ENCODE peak calls at places on chromosomes 11 and 22, in seven cellular contexts. U is AG09319, Z is choroid plexus epithelial cell, M is B cell, P is heart left ventricle, J is esophagus squamous epithelium, B is suprapubic skin. R is an unnamed sample.

GRCh38 chr22:28027453-28028448 is 108.7 kb upstream of the PITPNB start:
- DNase-seq in M (peak), U (no peak), J (no peak), B (peak), P (peak), Z (no peak), R (peak)

GRCh38 chr22:50270302-50271010 is at the start of gene MAPK11:
- DNase-seq in J (no peak), M (peak), B (no peak), P (peak), U (no peak), Z (peak), R (peak)

GRCh38 chr11:17300372-17300771 is 23.8 kb downstream of the NUCB2 start:
- DNase-seq in J (no peak), P (no peak), B (no peak), Z (no peak), M (no peak), U (no peak), R (no peak)

GRCh38 chr11:27485930-27486773 is 13.6 kb upstream of the LGR4 start:
- DNase-seq in B (no peak), Z (peak), M (peak), P (no peak), U (no peak), J (no peak), R (peak)

GRCh38 chr11:33624082-33624481 is 76.5 kb downstream of the C11orf91 start:
- DNase-seq in Z (peak), U (no peak), M (no peak), J (no peak), P (peak), B (no peak), R (no peak)

GRCh38 chr11:84089072-84090057 is 803.2 kb upstream of the CCDC90B start:
- DNase-seq in J (no peak), P (no peak), U (no peak), B (no peak), Z (no peak), M (no peak), R (no peak)

GRCh38 chr11:45919276-45919675 is 1.6 kb upstream of the PEX16 start:
- DNase-seq in M (no peak), B (peak), P (no peak), Z (no peak), J (no peak), U (no peak), R (no peak)

GRCh38 chr11:8082391-8083087 is 1.5 kb downstream of the TUB start:
- DNase-seq in M (no peak), P (no peak), J (no peak), U (no peak), B (no peak), Z (no peak), R (no peak)

GRCh38 chr11:72114570-72114969 is 2.1 kb upstream of the ANAPC15 start:
- DNase-seq in J (no peak), U (no peak), M (no peak), Z (no peak), P (no peak), B (no peak), R (no peak)

GRCh38 chr11:122804796-122805195 is 33.5 kb upstream of the CRTAM start:
- DNase-seq in J (no peak), M (no peak), P (no peak), U (no peak), B (no peak), Z (no peak), R (no peak)

GRCh38 chr11:106950067-106950491 is 68.2 kb downstream of the GUCY1A2 start:
- DNase-seq in Z (no peak), M (no peak), U (no peak), P (no peak), J (no peak), B (no peak), R (no peak)

GRCh38 chr11:10351768-10352641 is 47.1 kb downstream of the ADM start:
- DNase-seq in U (no peak), B (peak), J (no peak), M (no peak), P (peak), Z (peak), R (peak)

GRCh38 chr11:30729187-30729713 is 143.1 kb upstream of the MPPED2 start:
- DNase-seq in J (no peak), M (no peak), U (no peak), P (no peak), Z (no peak), B (no peak), R (no peak)

GRCh38 chr11:108224908-108225786 is 2.3 kb downstream of the ATM start:
- DNase-seq in Z (no peak), B (no peak), J (no peak), U (no peak), M (peak), P (no peak), R (no peak)

GRCh38 chr11:93113824-93114223 is 84.0 kb downstream of the SLC36A4 start:
- DNase-seq in J (no peak), Z (no peak), P (no peak), B (no peak), M (no peak), U (no peak), R (no peak)

GRCh38 chr11:132595711-132596111 is 936.6 kb downstream of the OPCML start:
- DNase-seq in U (no peak), J (no peak), M (no peak), P (no peak), Z (peak), B (no peak), R (peak)

GRCh38 chr11:59954219-59954847 is 9.5 kb upstream of the OOSP4A start:
- DNase-seq in Z (no peak), M (no peak), P (no peak), U (no peak), B (no peak), J (no peak), R (no peak)

GRCh38 chr22:48693377-48694135 is 1134.1 kb downstream of the BRD1 start:
- DNase-seq in U (no peak), J (no peak), P (no peak), B (no peak), M (no peak), Z (no peak), R (no peak)

GRCh38 chr11:66045177-66045639 is 3.8 kb downstream of the GAL3ST3 start:
- DNase-seq in U (peak), P (peak), M (peak), J (no peak), Z (peak), B (peak), R (peak)

GRCh38 chr11:86608251-86608799 is 64.1 kb downstream of the ME3 start:
- DNase-seq in P (peak), J (no peak), Z (peak), B (peak), U (peak), M (no peak), R (peak)

GRCh38 chr22:38450234-38450797 is 4.7 kb downstream of the KCNJ4 start:
- DNase-seq in U (no peak), B (no peak), M (no peak), Z (no peak), J (no peak), P (peak), R (no peak)

GRCh38 chr22:50528682-50529415 is 963 bp downstream of the TYMP start:
- DNase-seq in B (no peak), U (no peak), P (no peak), Z (no peak), M (no peak), J (no peak), R (no peak)

GRCh38 chr11:130765369-130765768 is 150.9 kb downstream of the SNX19 start:
- DNase-seq in P (no peak), Z (no peak), B (no peak), U (no peak), J (no peak), M (no peak), R (no peak)

GRCh38 chr11:2566223-2567025 is 121.6 kb downstream of the KCNQ1 start:
- DNase-seq in J (no peak), B (peak), Z (no peak), U (no peak), P (no peak), M (peak), R (no peak)

GRCh38 chr11:122863704-122864326 is 18.7 kb upstream of the JHY start:
- DNase-seq in U (no peak), M (no peak), J (no peak), Z (peak), B (no peak), P (peak), R (peak)

GRCh38 chr11:73139476-73140198 is 2.5 kb downstream of the FCHSD2 start:
- DNase-seq in B (no peak), Z (peak), P (no peak), J (no peak), U (no peak), M (no peak), R (peak)

GRCh38 chr11:116046127-116046526 is 541.9 kb upstream of the CADM1 start:
- DNase-seq in B (no peak), M (no peak), J (no peak), P (no peak), U (no peak), Z (no peak), R (no peak)

GRCh38 chr11:97537407-97538150 is 1147.8 kb downstream of the JRKL start:
- DNase-seq in B (no peak), P (no peak), J (no peak), Z (no peak), M (no peak), U (no peak), R (no peak)

GRCh38 chr11:74366576-74366975 is 31.7 kb downstream of the PGM2L1 start:
- DNase-seq in U (peak), M (no peak), B (no peak), J (no peak), P (no peak), Z (peak), R (peak)

GRCh38 chr11:96465537-96465936 is 75.7 kb downstream of the JRKL start:
- DNase-seq in M (no peak), P (peak), U (no peak), Z (no peak), J (no peak), B (no peak), R (no peak)

GRCh38 chr11:68436162-68436888 is 24.2 kb upstream of the PPP6R3 start:
- DNase-seq in B (no peak), P (no peak), J (no peak), U (no peak), Z (no peak), M (no peak), R (no peak)

GRCh38 chr11:35911013-35911412 is 32.8 kb upstream of the LDLRAD3 start:
- DNase-seq in J (no peak), B (no peak), P (no peak), M (no peak), U (no peak), Z (peak), R (peak)

GRCh38 chr22:39901519-39902146 is 749 bp downstream of the GRAP2 start:
- DNase-seq in U (no peak), Z (no peak), B (no peak), M (no peak), P (no peak), J (no peak), R (no peak)

GRCh38 chr11:117930208-117930570 is 987 bp upstream of the TMPRSS13 start:
- DNase-seq in M (no peak), Z (no peak), J (no peak), P (no peak), U (no peak), B (no peak), R (no peak)

GRCh38 chr22:30212363-30212995 is 34.1 kb downstream of the LIF start:
- DNase-seq in B (peak), Z (peak), M (no peak), J (no peak), U (peak), P (no peak), R (peak)

GRCh38 chr11:76806608-76807205 is 23.6 kb downstream of the TSKU start:
- DNase-seq in P (no peak), U (no peak), B (no peak), J (no peak), M (no peak), Z (no peak), R (no peak)

GRCh38 chr11:35089724-35090505 is 49.1 kb upstream of the CD44 start:
- DNase-seq in Z (no peak), P (no peak), M (no peak), U (no peak), B (no peak), J (no peak), R (no peak)

GRCh38 chr22:43637267-43637666 is 174.8 kb downstream of the EFCAB6 start:
- DNase-seq in B (no peak), U (no peak), J (no peak), Z (no peak), M (no peak), P (no peak), R (no peak)

DNA sequence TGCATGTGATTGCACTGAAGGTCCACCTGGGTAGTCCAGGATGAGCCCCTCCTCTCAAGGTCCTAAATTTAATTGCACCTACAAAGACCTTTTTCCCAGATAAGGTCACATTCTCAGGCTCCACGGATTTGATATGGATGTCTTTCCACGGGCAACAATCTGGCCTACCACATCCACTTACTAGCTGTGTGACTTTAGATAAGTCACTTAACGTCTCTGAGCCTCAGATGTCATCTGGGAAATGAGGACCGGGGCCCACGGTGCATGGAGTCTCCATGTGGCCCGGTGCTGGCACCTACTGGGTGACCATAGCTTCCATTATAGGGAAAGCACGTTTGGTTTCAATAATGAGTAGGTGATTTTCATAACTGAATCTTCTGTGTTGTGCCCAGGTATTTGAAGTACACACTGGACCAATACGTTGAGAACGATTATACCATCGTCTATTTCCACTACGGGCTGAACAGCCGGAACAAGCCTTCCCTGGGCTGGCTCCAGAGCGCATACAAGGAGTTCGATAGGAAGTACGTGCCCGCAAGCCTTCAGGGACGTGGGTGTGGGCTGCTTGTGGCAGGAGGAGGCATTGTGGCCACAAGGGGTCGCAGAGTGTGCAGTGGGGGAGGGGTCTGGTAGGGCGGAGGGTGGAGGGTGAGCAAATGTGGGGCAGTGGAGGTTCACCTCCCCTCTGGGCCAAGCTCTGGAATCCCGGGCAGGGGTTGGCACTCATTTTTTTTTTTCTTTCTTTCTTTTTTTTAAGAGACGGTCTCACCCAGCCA is 55.7 kb downstream of the ARHGAP8 start:
- DNase-seq in B (no peak), Z (no peak), U (no peak), J (no peak), P (no peak), M (no peak), R (no peak)
- TF ChIP-seq CTCF in B (no peak), Z (peak), U (peak), J (no peak), P (no peak), M (no peak), R (peak)

GRCh38 chr11:81159900-81160299 is 1573.8 kb downstream of the FAM181B start:
- DNase-seq in P (no peak), M (no peak), J (no peak), U (no peak), Z (no peak), B (no peak), R (no peak)

GRCh38 chr11:81165164-81165563 is 1568.5 kb downstream of the FAM181B start:
- DNase-seq in Z (no peak), U (no peak), M (no peak), J (no peak), P (no peak), B (no peak), R (no peak)
- TF ChIP-seq CTCF in Z (peak), U (no peak), M (no peak), J (no peak), P (no peak), B (no peak), R (no peak)

DNA sequence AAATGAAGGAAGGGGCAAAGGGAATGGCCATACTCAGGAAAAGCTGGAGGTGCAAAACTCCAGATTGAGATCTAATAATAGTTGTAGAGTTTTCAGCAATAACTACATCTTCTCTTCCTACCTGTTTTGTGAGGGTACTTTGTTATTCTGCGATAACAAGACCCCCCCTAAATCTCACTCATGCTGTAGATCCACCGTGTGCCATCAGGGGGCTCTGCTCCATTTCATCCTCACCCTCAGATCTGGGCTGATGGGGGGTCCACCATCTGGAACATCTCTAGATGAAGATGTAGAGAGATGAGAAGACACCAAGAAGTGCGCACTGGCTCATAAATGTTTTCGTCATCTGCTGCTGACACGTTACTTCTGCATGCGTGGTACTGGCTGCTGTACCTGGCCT is 135.9 kb upstream of the KIRREL3 start:
- DNase-seq in Z (no peak), U (no peak), M (no peak), B (no peak), P (no peak), J (no peak), R (no peak)
- TF ChIP-seq CTCF in Z (no peak), U (no peak), M (no peak), B (no peak), P (no peak), J (no peak), R (no peak)

GRCh38 chr11:9092846-9093778 is 1.7 kb upstream of the SCUBE2 start:
- DNase-seq in U (no peak), B (no peak), P (no peak), J (no peak), Z (peak), M (no peak), R (peak)
- TF ChIP-seq CTCF in U (peak), B (no peak), P (no peak), J (no peak), Z (peak), M (no peak), R (peak)

DNA sequence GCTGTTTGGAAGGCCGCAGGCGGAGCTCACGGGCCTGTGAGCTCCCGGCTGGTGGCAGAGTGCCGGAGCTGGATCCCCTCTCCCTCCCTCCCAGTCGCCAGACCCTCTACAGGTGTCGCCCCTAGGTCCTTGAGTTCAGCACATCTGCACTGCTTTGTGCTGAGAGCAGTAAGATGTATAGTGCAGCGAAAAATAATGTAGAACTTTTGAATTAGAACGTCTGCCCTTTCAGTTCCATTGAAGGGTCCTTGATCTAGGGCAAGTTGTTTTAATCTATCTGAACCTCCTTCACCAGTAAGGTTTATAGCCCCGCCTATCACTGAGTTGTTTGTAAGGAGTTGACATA is 389 bp downstream of the ANKRD49 start:
- DNase-seq in Z (no peak), J (no peak), P (no peak), U (no peak), B (no peak), M (no peak), R (no peak)
- TF ChIP-seq CTCF in Z (no peak), J (no peak), P (no peak), U (no peak), B (no peak), M (no peak), R (no peak)

GRCh38 chr22:23180893-23181762 is 819 bp downstream of the BCR start:
- DNase-seq in B (peak), P (no peak), J (no peak), U (no peak), Z (no peak), M (no peak), R (no peak)
- TF ChIP-seq CTCF in B (no peak), P (no peak), J (no peak), U (no peak), Z (no peak), M (no peak), R (no peak)

GRCh38 chr11:1442163-1442562 is 44.4 kb downstream of the MOB2 start:
- DNase-seq in J (no peak), P (no peak), U (no peak), B (no peak), M (no peak), Z (peak), R (no peak)
- TF ChIP-seq CTCF in J (no peak), P (no peak), U (no peak), B (no peak), M (no peak), Z (no peak), R (no peak)

GRCh38 chr11:77882396-77882795 is 61.5 kb downstream of the AAMDC start:
- DNase-seq in M (no peak), P (no peak), Z (no peak), U (no peak), B (no peak), J (no peak), R (peak)

GRCh38 chr11:77883775-77884174 is 62.8 kb downstream of the AAMDC start:
- DNase-seq in M (no peak), J (no peak), B (no peak), P (no peak), U (no peak), Z (peak), R (no peak)

GRCh38 chr11:77874206-77874605 is 53.3 kb downstream of the AAMDC start:
- DNase-seq in J (no peak), U (no peak), P (no peak), B (no peak), Z (no peak), M (no peak), R (no peak)

GRCh38 chr11:77876045-77876444 is 55.1 kb downstream of the AAMDC start:
- DNase-seq in B (no peak), P (no peak), M (no peak), J (no peak), U (no peak), Z (no peak), R (no peak)

DNA sequence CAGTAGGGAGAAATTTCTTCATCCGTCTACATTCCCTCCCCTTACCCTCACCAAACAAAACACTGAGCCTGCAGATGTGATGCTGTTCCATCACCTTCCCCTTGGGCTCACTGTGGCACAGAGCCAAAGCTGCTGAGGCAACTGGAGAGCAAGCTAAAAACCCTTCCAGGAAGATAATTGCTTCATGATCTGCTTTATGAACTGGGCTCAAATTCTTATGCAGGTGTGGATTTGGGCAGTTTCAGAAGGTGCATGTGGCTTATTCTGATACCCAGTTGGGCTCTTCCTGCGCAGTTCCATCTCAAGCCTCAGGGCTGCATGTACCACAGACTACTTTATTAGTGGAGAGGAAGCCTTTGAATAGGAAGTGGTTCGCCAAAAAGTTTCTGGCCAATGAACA is 58.3 kb downstream of the AAMDC start:
- DNase-seq in P (peak), B (no peak), U (no peak), J (no peak), M (no peak), Z (peak), R (peak)
- TF ChIP-seq CTCF in P (no peak), B (no peak), U (peak), J (no peak), M (no peak), Z (peak), R (no peak)